ENCODE peak calls at places on chromosome 10, in five cellular contexts. N, E, J, W and K are unnamed samples.

GRCh38 chr10:87585565-87586514 is 73.8 kb upstream of the PAPSS2 start:
- DNase-seq in N (peak; percentile 23), E (no peak), J (no peak), W (no peak), K (no peak)

GRCh38 chr10:91974960-91975359 is 51.4 kb downstream of the BTAF1 start:
- DNase-seq in N (no peak), E (no peak), J (peak; percentile 13), W (no peak), K (no peak)

GRCh38 chr10:114544045-114544659 is 113.9 kb downstream of the ABLIM1 start:
- DNase-seq in N (no peak), E (no peak), J (no peak), W (peak; percentile 56), K (no peak)

GRCh38 chr10:117226813-117227451 is 14.0 kb upstream of the SLC18A2 start:
- DNase-seq in N (no peak), E (no peak), J (no peak), W (no peak), K (no peak)

GRCh38 chr10:6348091-6348862 is 145.5 kb downstream of the PFKFB3 start:
- DNase-seq in N (no peak), E (no peak), J (peak; percentile 12), W (peak; percentile 83), K (no peak)

GRCh38 chr10:96664563-96664962 is 55.8 kb downstream of the PIK3AP1 start:
- DNase-seq in N (no peak), E (no peak), J (no peak), W (no peak), K (no peak)

GRCh38 chr10:71621263-71621751 is 98.3 kb downstream of the C10orf105 start:
- DNase-seq in N (no peak), E (no peak), J (no peak), W (no peak), K (no peak)

GRCh38 chr10:32985781-32986350 is 27.8 kb upstream of the ITGB1 start:
- DNase-seq in N (no peak), E (no peak), J (peak; percentile 70), W (no peak), K (no peak)

GRCh38 chr10:47195274-47195885 is 104.6 kb upstream of the GDF10 start:
- DNase-seq in N (no peak), E (no peak), J (no peak), W (peak; percentile 29), K (no peak)

GRCh38 chr10:33653584-33654367 is 319.3 kb upstream of the NRP1 start:
- DNase-seq in N (no peak), E (no peak), J (peak; percentile 75), W (no peak), K (no peak)

GRCh38 chr10:80136134-80136571 is 3.6 kb downstream of the PLAC9 start:
- DNase-seq in N (no peak), E (no peak), J (peak; percentile 83), W (no peak), K (no peak)

GRCh38 chr10:121772890-121773289 is 154.9 kb downstream of the ATE1 start:
- DNase-seq in N (no peak), E (no peak), J (no peak), W (no peak), K (no peak)

GRCh38 chr10:67612577-67613537 is 83.1 kb downstream of the CTNNA3 start:
- DNase-seq in N (no peak), E (no peak), J (no peak), W (peak; percentile 54), K (no peak)

GRCh38 chr10:73871915-73872710 is 2.2 kb downstream of the CAMK2G start:
- DNase-seq in N (no peak), E (no peak), J (no peak), W (no peak), K (no peak)

GRCh38 chr10:46554166-46554781 is 2.2 kb downstream of the GPRIN2 start:
- DNase-seq in N (no peak), E (no peak), J (no peak), W (no peak), K (no peak)